ENCODE peak calls at places on chromosomes 11 and 22, in seven cellular contexts. D is IMR-90, W is mesendoderm, K is neuronal stem cell, O is mesenchymal stem cell, U is H1, A is trophoblast cell. T is an unnamed sample.

GRCh38 chr22:22422629-22423112 is 85.9 kb downstream of the ZNF280B start:
- DNase-seq in K (peak; percentile 70), U (peak; percentile 21), W (peak; percentile 62), A (peak; percentile 83), O (peak; percentile 48), D (peak; percentile 48), T (peak; percentile 63)

GRCh38 chr11:77217156-77217555 is 84.3 kb downstream of the GDPD4 start:
- DNase-seq in U (no peak), A (peak; percentile 16), O (no peak), K (no peak), D (no peak), W (no peak), T (no peak)

GRCh38 chr11:112533682-112534081 is 273.0 kb upstream of the PLET1 start:
- DNase-seq in U (no peak), W (no peak), K (no peak), A (no peak), D (no peak), O (no peak), T (no peak)

GRCh38 chr11:133531971-133532651 is at the start of gene OPCML:
- DNase-seq in W (peak; percentile 70), K (no peak), O (no peak), D (no peak), A (no peak), U (no peak), T (peak; percentile 61)

GRCh38 chr11:133082851-133083488 is 449.3 kb downstream of the OPCML start:
- DNase-seq in A (peak; percentile 39), D (peak; percentile 17), U (no peak), K (peak; percentile 74), W (peak; percentile 74), O (peak; percentile 31), T (peak; percentile 89)

GRCh38 chr22:17201285-17201945 is 17.8 kb downstream of the ADA2 start:
- DNase-seq in W (peak; percentile 80), U (no peak), A (peak; percentile 3), K (no peak), O (peak; percentile 9), D (peak; percentile 18), T (no peak)

GRCh38 chr22:16917144-16918003 is 90.6 kb downstream of the GAB4 start:
- DNase-seq in A (peak; percentile 77), K (peak; percentile 49), D (peak; percentile 15), U (no peak), O (no peak), W (peak; percentile 80), T (peak; percentile 74)

GRCh38 chr22:38228326-38228872 is 26.6 kb downstream of the MAFF start:
- DNase-seq in U (no peak), W (no peak), A (no peak), D (no peak), O (no peak), K (no peak), T (no peak)

GRCh38 chr11:13902456-13902855 is 60.1 kb upstream of the SPON1 start:
- DNase-seq in A (no peak), W (no peak), U (no peak), O (no peak), D (no peak), K (no peak), T (no peak)

GRCh38 chr11:127247261-127247660 is 246.7 kb upstream of the KIRREL3 start:
- DNase-seq in D (no peak), U (no peak), W (peak; percentile 57), A (no peak), K (no peak), O (no peak), T (peak; percentile 36)

GRCh38 chr22:33576205-33576604 is 344.1 kb downstream of the LARGE1 start:
- DNase-seq in W (no peak), K (no peak), O (no peak), A (no peak), D (no peak), U (no peak), T (no peak)

GRCh38 chr22:44391026-44391425 is 78.3 kb upstream of the SHISAL1 start:
- DNase-seq in W (no peak), O (no peak), U (no peak), D (no peak), K (no peak), A (no peak), T (peak; percentile 22)

GRCh38 chr11:95465887-95466286 is 234.9 kb upstream of the SESN3 start:
- DNase-seq in U (no peak), K (no peak), A (no peak), W (no peak), O (no peak), D (no peak), T (no peak)

GRCh38 chr22:50620861-50621490 is 7.0 kb downstream of the ARSA start:
- DNase-seq in A (no peak), D (no peak), U (no peak), K (no peak), W (no peak), O (no peak), T (no peak)

GRCh38 chr22:20981787-20982562 is at the start of gene LZTR1:
- DNase-seq in O (peak; percentile 87), D (peak; percentile 82), U (no peak), K (peak; percentile 80), A (peak; percentile 83), W (peak; percentile 90), T (peak; percentile 81)

GRCh38 chr22:30919973-30920372 is 48.6 kb downstream of the MORC2 start:
- DNase-seq in W (no peak), D (no peak), K (no peak), O (no peak), U (no peak), A (no peak), T (no peak)

GRCh38 chr22:49090853-49091135 is 736.9 kb downstream of the BRD1 start:
- DNase-seq in U (no peak), O (no peak), K (no peak), D (no peak), W (no peak), A (no peak), T (no peak)

GRCh38 chr22:35039625-35040024 is 26.3 kb upstream of the ISX start:
- DNase-seq in U (no peak), W (no peak), A (no peak), K (no peak), O (no peak), D (no peak), T (no peak)

GRCh38 chr11:68242616-68243015 is 29.2 kb downstream of the C11orf24 start:
- DNase-seq in A (no peak), K (no peak), U (no peak), W (no peak), D (no peak), O (no peak), T (no peak)

GRCh38 chr11:1744137-1744878 is 6.1 kb downstream of the IFITM10 start:
- DNase-seq in D (no peak), K (no peak), U (no peak), A (peak; percentile 55), W (no peak), O (no peak), T (no peak)

DNA sequence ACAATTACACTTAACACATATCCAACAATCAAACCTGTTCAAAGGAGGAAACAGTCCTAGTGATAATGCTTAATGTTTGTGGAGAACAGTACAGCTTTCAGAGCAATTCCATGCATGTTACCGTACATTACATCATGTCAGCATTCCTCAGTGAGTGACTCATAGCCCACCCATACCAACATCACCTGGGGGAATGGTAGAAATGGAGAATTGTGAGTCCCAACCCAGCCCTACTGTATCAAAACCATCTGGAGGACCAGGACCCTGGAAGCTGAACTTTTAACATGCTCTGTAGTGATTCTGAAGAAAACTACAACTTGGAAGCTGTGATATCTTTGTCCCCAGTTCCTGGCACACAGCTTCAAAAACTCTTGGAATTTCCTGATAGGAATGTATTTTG is 301.2 kb downstream of the BUD13 start:
- DNase-seq in U (no peak), D (peak; percentile 3), A (peak; percentile 84), O (no peak), W (peak; percentile 75), K (no peak), T (no peak)
- H2AK5ac ChIP-seq in U (no peak overlapping the region), D (no peak overlapping the region), A (no peak overlapping the region), O (no peak overlapping the region), W (no peak overlapping the region), K (no peak overlapping the region), T (no peak overlapping the region)

DNA sequence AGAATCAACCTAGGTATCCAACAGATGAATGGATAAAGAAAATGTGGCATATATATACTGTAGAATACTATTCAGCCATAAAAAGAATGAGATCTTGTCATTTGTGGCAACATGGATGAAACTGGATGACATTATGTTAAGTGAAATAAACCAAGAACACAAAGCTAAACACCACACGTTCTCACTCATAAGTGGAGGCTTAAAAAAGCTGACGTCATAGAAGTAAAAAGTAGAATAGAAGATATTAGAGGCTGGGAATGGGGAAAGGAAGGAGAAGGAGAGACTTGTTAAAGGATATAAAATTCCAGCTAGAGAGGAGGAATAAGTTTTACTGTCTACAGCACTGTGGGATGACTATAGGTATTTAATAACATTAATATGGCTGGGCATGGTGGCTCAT is 12.9 kb downstream of the EXPH5 start:
- DNase-seq in W (no peak), U (no peak), O (no peak), K (no peak), A (no peak), D (no peak), T (no peak)
- H3K79me1 ChIP-seq in W (no peaks in the 10 kb centered on the region), U (no peaks in the 10 kb centered on the region), O (no peaks in the 10 kb centered on the region), K (no peaks in the 10 kb centered on the region), A (no peaks in the 10 kb centered on the region), D (no peaks in the 10 kb centered on the region), T (no peaks in the 10 kb centered on the region)

DNA sequence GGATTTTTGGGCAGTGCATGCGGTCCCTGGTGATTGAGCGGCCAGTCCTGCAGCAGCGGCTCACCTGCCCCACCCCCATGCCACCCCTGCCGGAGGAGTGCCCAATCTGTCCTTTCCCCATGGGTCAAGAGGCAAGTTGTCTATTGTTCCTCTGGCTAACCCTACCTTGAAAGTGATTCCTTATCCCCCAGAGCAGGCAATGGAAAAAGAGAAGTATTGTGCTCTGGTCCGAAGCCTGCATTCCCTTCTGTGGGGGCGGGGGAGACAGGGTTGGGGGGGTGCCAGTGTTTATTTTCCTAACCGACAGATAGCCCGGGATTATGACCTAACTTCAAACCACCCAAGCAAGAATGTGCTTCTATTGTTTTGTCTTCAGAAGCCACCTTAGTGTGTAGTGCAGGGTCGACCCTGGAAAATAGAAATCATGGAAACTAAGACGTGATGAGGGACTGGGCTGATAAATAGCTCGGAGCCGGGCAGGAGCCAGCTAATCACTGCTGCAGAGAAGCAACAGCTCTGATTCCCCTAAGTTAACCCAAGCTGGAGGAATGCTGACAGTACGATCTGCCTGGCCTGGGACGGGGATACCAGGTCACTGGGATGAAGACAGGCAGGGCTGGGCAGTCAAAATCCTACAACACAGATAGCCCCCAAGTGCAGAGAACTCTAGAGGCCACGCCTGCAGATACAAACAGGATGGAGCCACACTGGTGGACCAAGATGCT is 38.7 kb upstream of the ATXN10 start:
- DNase-seq in A (no peak), O (no peak), K (no peak), W (no peak), D (no peak), U (no peak), T (no peak)
- H2BK5ac ChIP-seq in A (peak overlapping the region; percentile 4), O (no peak overlapping the region), K (no peak overlapping the region), W (no peak overlapping the region), D (no peak overlapping the region), U (peak overlapping the region; percentile 46), T (no peak overlapping the region)

GRCh38 chr11:19520681-19521080 is 192.0 kb upstream of the NAV2 start:
- DNase-seq in A (no peak), K (no peak), U (no peak), W (no peak), D (no peak), O (no peak), T (no peak)
- H2AK5ac ChIP-seq in A (no peak overlapping the region), K (no peak overlapping the region), U (no peak overlapping the region), W (no peak overlapping the region), D (no peak overlapping the region), O (no peak overlapping the region), T (no peak overlapping the region)

GRCh38 chr11:66604161-66604560 is 11.2 kb downstream of the CCS start:
- DNase-seq in K (no peak), U (no peak), O (no peak), W (no peak), D (no peak), A (no peak), T (no peak)
- H3K79me1 ChIP-seq in K (no peaks in the 10 kb centered on the region), U (no peaks in the 10 kb centered on the region), O (peaks cover 7% of the 10 kb centered on the region), W (no peaks in the 10 kb centered on the region), D (peaks cover 26% of the 10 kb centered on the region), A (no peaks in the 10 kb centered on the region), T (no peaks in the 10 kb centered on the region)